ENCODE peak calls at places on chromosomes 7 and 10, in five cellular contexts. One of them, this sample, is unnamed.

GRCh38 chr7:114530074-114530611 is 115.5 kb downstream of the FOXP2 start:
- DNase-seq in IMR-90: peak
- DNase-seq in kidney: no peak
- DNase-seq in foreskin fibroblast: peak
- DNase-seq in fibroblast of pulmonary artery: peak
- DNase-seq in this sample: no peak

GRCh38 chr10:75740541-75740940 is 309.1 kb downstream of the LRMDA start:
- DNase-seq in kidney: no peak
- DNase-seq in foreskin fibroblast: no peak
- DNase-seq in IMR-90: no peak
- DNase-seq in fibroblast of pulmonary artery: no peak
- DNase-seq in this sample: no peak

GRCh38 chr7:50854831-50855230 is 72.1 kb upstream of the GRB10 start:
- DNase-seq in fibroblast of pulmonary artery: no peak
- DNase-seq in kidney: no peak
- DNase-seq in foreskin fibroblast: no peak
- DNase-seq in IMR-90: no peak
- DNase-seq in this sample: no peak

GRCh38 chr7:143256932-143257331 is 6.3 kb upstream of the GSTK1 start:
- DNase-seq in foreskin fibroblast: no peak
- DNase-seq in kidney: no peak
- DNase-seq in IMR-90: no peak
- DNase-seq in fibroblast of pulmonary artery: no peak
- DNase-seq in this sample: no peak

GRCh38 chr10:48523820-48524758 is 80.8 kb downstream of the ARHGAP22 start:
- DNase-seq in foreskin fibroblast: no peak
- DNase-seq in fibroblast of pulmonary artery: peak
- DNase-seq in kidney: no peak
- DNase-seq in IMR-90: no peak
- DNase-seq in this sample: no peak

GRCh38 chr10:24553051-24553612 is 170.6 kb downstream of the ARHGAP21 start:
- DNase-seq in IMR-90: no peak
- DNase-seq in fibroblast of pulmonary artery: no peak
- DNase-seq in foreskin fibroblast: no peak
- DNase-seq in kidney: no peak
- DNase-seq in this sample: no peak

GRCh38 chr7:107725138-107725740 is 18.7 kb upstream of the CBLL1 start:
- DNase-seq in foreskin fibroblast: peak
- DNase-seq in kidney: no peak
- DNase-seq in IMR-90: peak
- DNase-seq in fibroblast of pulmonary artery: peak
- DNase-seq in this sample: peak

GRCh38 chr7:159007308-159008054 is 137.2 kb downstream of the VIPR2 start:
- DNase-seq in kidney: peak
- DNase-seq in foreskin fibroblast: no peak
- DNase-seq in IMR-90: no peak
- DNase-seq in fibroblast of pulmonary artery: no peak
- DNase-seq in this sample: no peak

GRCh38 chr7:75866497-75867389 is 12.1 kb upstream of the RHBDD2 start:
- DNase-seq in IMR-90: peak
- DNase-seq in kidney: peak
- DNase-seq in foreskin fibroblast: no peak
- DNase-seq in fibroblast of pulmonary artery: peak
- DNase-seq in this sample: no peak

GRCh38 chr10:124593431-124593985 is 131.9 kb downstream of the LHPP start:
- DNase-seq in foreskin fibroblast: no peak
- DNase-seq in kidney: peak
- DNase-seq in fibroblast of pulmonary artery: no peak
- DNase-seq in IMR-90: no peak
- DNase-seq in this sample: no peak

GRCh38 chr10:95181731-95182130 is 12.3 kb upstream of the ACSM6 start:
- DNase-seq in IMR-90: peak
- DNase-seq in kidney: no peak
- DNase-seq in foreskin fibroblast: peak
- DNase-seq in fibroblast of pulmonary artery: peak
- DNase-seq in this sample: no peak

GRCh38 chr10:112687647-112688046 is 240.6 kb downstream of the VTI1A start:
- DNase-seq in fibroblast of pulmonary artery: peak
- DNase-seq in IMR-90: peak
- DNase-seq in foreskin fibroblast: peak
- DNase-seq in kidney: no peak
- DNase-seq in this sample: peak

GRCh38 chr7:136136906-136137305 is 159.7 kb upstream of the MTPN start:
- DNase-seq in foreskin fibroblast: no peak
- DNase-seq in IMR-90: no peak
- DNase-seq in fibroblast of pulmonary artery: no peak
- DNase-seq in kidney: no peak
- DNase-seq in this sample: no peak

GRCh38 chr7:69837387-69838068 is 239.3 kb downstream of the AUTS2 start:
- DNase-seq in foreskin fibroblast: no peak
- DNase-seq in IMR-90: no peak
- DNase-seq in kidney: no peak
- DNase-seq in fibroblast of pulmonary artery: peak
- DNase-seq in this sample: no peak

GRCh38 chr7:37081436-37081835 is 357.1 kb upstream of the AOAH start:
- DNase-seq in fibroblast of pulmonary artery: peak
- DNase-seq in kidney: no peak
- DNase-seq in foreskin fibroblast: no peak
- DNase-seq in IMR-90: no peak
- DNase-seq in this sample: no peak

GRCh38 chr7:6162331-6162620 is 110.1 kb downstream of the CYTH3 start:
- DNase-seq in IMR-90: no peak
- DNase-seq in foreskin fibroblast: no peak
- DNase-seq in kidney: peak
- DNase-seq in fibroblast of pulmonary artery: peak
- DNase-seq in this sample: no peak

GRCh38 chr7:146960747-146961416 is 844.3 kb downstream of the CNTNAP2 start:
- DNase-seq in kidney: no peak
- DNase-seq in foreskin fibroblast: no peak
- DNase-seq in IMR-90: no peak
- DNase-seq in fibroblast of pulmonary artery: no peak
- DNase-seq in this sample: no peak

GRCh38 chr7:55140981-55141278 is 122.1 kb downstream of the EGFR start:
- DNase-seq in IMR-90: no peak
- DNase-seq in foreskin fibroblast: no peak
- DNase-seq in kidney: no peak
- DNase-seq in fibroblast of pulmonary artery: no peak
- DNase-seq in this sample: no peak

GRCh38 chr7:107037866-107038598 is 6.5 kb upstream of the PRKAR2B start:
- DNase-seq in kidney: no peak
- DNase-seq in IMR-90: no peak
- DNase-seq in foreskin fibroblast: no peak
- DNase-seq in fibroblast of pulmonary artery: no peak
- DNase-seq in this sample: no peak

GRCh38 chr10:4183761-4184261 is 398.8 kb upstream of the KLF6 start:
- DNase-seq in IMR-90: peak
- DNase-seq in kidney: no peak
- DNase-seq in foreskin fibroblast: peak
- DNase-seq in fibroblast of pulmonary artery: peak
- DNase-seq in this sample: no peak

GRCh38 chr7:101185258-101185839 is 5.3 kb upstream of the NAT16 start:
- DNase-seq in kidney: no peak
- DNase-seq in fibroblast of pulmonary artery: no peak
- DNase-seq in foreskin fibroblast: peak
- DNase-seq in IMR-90: peak
- DNase-seq in this sample: no peak

GRCh38 chr7:44541028-44541869 is at the start of gene NPC1L1:
- DNase-seq in fibroblast of pulmonary artery: no peak
- DNase-seq in kidney: peak
- DNase-seq in IMR-90: no peak
- DNase-seq in foreskin fibroblast: no peak
- DNase-seq in this sample: no peak

GRCh38 chr10:51700228-51700835 is 937 bp upstream of the CSTF2T start:
- DNase-seq in kidney: no peak
- DNase-seq in fibroblast of pulmonary artery: peak
- DNase-seq in IMR-90: no peak
- DNase-seq in foreskin fibroblast: no peak
- DNase-seq in this sample: no peak

GRCh38 chr7:29179110-29179509 is 15.5 kb upstream of the CHN2 start:
- DNase-seq in fibroblast of pulmonary artery: no peak
- DNase-seq in foreskin fibroblast: no peak
- DNase-seq in IMR-90: no peak
- DNase-seq in kidney: no peak
- DNase-seq in this sample: no peak

GRCh38 chr7:75987026-75987804 is 7.2 kb downstream of the TMEM120A start:
- DNase-seq in kidney: peak
- DNase-seq in fibroblast of pulmonary artery: no peak
- DNase-seq in foreskin fibroblast: no peak
- DNase-seq in IMR-90: no peak
- DNase-seq in this sample: no peak

GRCh38 chr7:128781126-128781525 is 5.5 kb upstream of the OPN1SW start:
- DNase-seq in kidney: no peak
- DNase-seq in foreskin fibroblast: peak
- DNase-seq in fibroblast of pulmonary artery: peak
- DNase-seq in IMR-90: peak
- DNase-seq in this sample: peak

GRCh38 chr7:44309271-44310091 is 15.9 kb downstream of the CAMK2B start:
- DNase-seq in fibroblast of pulmonary artery: peak
- DNase-seq in kidney: peak
- DNase-seq in IMR-90: peak
- DNase-seq in foreskin fibroblast: peak
- DNase-seq in this sample: no peak

GRCh38 chr7:29764227-29764626 is 42.1 kb upstream of the WIPF3 start:
- DNase-seq in kidney: no peak
- DNase-seq in IMR-90: no peak
- DNase-seq in foreskin fibroblast: no peak
- DNase-seq in fibroblast of pulmonary artery: no peak
- DNase-seq in this sample: no peak

GRCh38 chr10:129120441-129120840 is 346.6 kb upstream of the MGMT start:
- DNase-seq in fibroblast of pulmonary artery: no peak
- DNase-seq in foreskin fibroblast: no peak
- DNase-seq in kidney: no peak
- DNase-seq in IMR-90: no peak
- DNase-seq in this sample: no peak

GRCh38 chr10:131753336-131753735 is 147.5 kb upstream of the PPP2R2D start:
- DNase-seq in fibroblast of pulmonary artery: no peak
- DNase-seq in kidney: no peak
- DNase-seq in foreskin fibroblast: no peak
- DNase-seq in IMR-90: no peak
- DNase-seq in this sample: no peak

GRCh38 chr10:43771675-43772074 is 123.0 kb upstream of the ZNF32 start:
- DNase-seq in foreskin fibroblast: no peak
- DNase-seq in kidney: no peak
- DNase-seq in IMR-90: no peak
- DNase-seq in fibroblast of pulmonary artery: no peak
- DNase-seq in this sample: no peak

GRCh38 chr7:41420421-41420820 is 282.5 kb downstream of the INHBA start:
- DNase-seq in IMR-90: no peak
- DNase-seq in foreskin fibroblast: no peak
- DNase-seq in fibroblast of pulmonary artery: no peak
- DNase-seq in kidney: no peak
- DNase-seq in this sample: no peak

GRCh38 chr10:15227611-15228372 is 59.3 kb upstream of the NMT2 start:
- DNase-seq in fibroblast of pulmonary artery: peak
- DNase-seq in kidney: no peak
- DNase-seq in foreskin fibroblast: peak
- DNase-seq in IMR-90: peak
- DNase-seq in this sample: peak

GRCh38 chr10:73183882-73184281 is 16.0 kb downstream of the FAM149B1 start:
- DNase-seq in IMR-90: peak
- DNase-seq in foreskin fibroblast: peak
- DNase-seq in kidney: no peak
- DNase-seq in fibroblast of pulmonary artery: peak
- DNase-seq in this sample: peak

GRCh38 chr10:89702121-89702480 is 711 bp downstream of the KIF20B start:
- DNase-seq in fibroblast of pulmonary artery: no peak
- DNase-seq in IMR-90: peak
- DNase-seq in foreskin fibroblast: no peak
- DNase-seq in kidney: no peak
- DNase-seq in this sample: no peak

GRCh38 chr7:21777916-21778315 is 167.8 kb downstream of the CDCA7L start:
- DNase-seq in foreskin fibroblast: no peak
- DNase-seq in IMR-90: no peak
- DNase-seq in kidney: no peak
- DNase-seq in fibroblast of pulmonary artery: no peak
- DNase-seq in this sample: no peak

GRCh38 chr10:64091889-64092288 is 570.7 kb downstream of the REEP3 start:
- DNase-seq in fibroblast of pulmonary artery: peak
- DNase-seq in IMR-90: no peak
- DNase-seq in foreskin fibroblast: no peak
- DNase-seq in kidney: no peak
- DNase-seq in this sample: no peak
- TF ChIP-seq CTCF in fibroblast of pulmonary artery: no peak
- TF ChIP-seq CTCF in IMR-90: peak
- TF ChIP-seq CTCF in foreskin fibroblast: no peak
- TF ChIP-seq CTCF in kidney: peak
- TF ChIP-seq CTCF in this sample: no peak

GRCh38 chr10:102652170-102652926 is 8.1 kb downstream of the TRIM8 start:
- DNase-seq in kidney: peak
- DNase-seq in IMR-90: no peak
- DNase-seq in fibroblast of pulmonary artery: no peak
- DNase-seq in foreskin fibroblast: no peak
- DNase-seq in this sample: no peak

GRCh38 chr10:102648889-102649752 is 4.8 kb downstream of the TRIM8 start:
- DNase-seq in kidney: peak
- DNase-seq in IMR-90: no peak
- DNase-seq in foreskin fibroblast: no peak
- DNase-seq in fibroblast of pulmonary artery: no peak
- DNase-seq in this sample: no peak

GRCh38 chr10:102650655-102651454 is 6.6 kb downstream of the TRIM8 start:
- DNase-seq in kidney: peak
- DNase-seq in fibroblast of pulmonary artery: no peak
- DNase-seq in foreskin fibroblast: no peak
- DNase-seq in IMR-90: no peak
- DNase-seq in this sample: no peak

GRCh38 chr10:102649770-102650654 is 5.7 kb downstream of the TRIM8 start:
- DNase-seq in kidney: peak
- DNase-seq in foreskin fibroblast: no peak
- DNase-seq in fibroblast of pulmonary artery: no peak
- DNase-seq in IMR-90: no peak
- DNase-seq in this sample: no peak

GRCh38 chr10:102651455-102652169 is 7.3 kb downstream of the TRIM8 start:
- DNase-seq in IMR-90: no peak
- DNase-seq in foreskin fibroblast: no peak
- DNase-seq in fibroblast of pulmonary artery: no peak
- DNase-seq in kidney: peak
- DNase-seq in this sample: no peak
- H3K4me3 ChIP-seq in IMR-90: no peak
- H3K4me3 ChIP-seq in foreskin fibroblast: no peak
- H3K4me3 ChIP-seq in fibroblast of pulmonary artery: no peak
- H3K4me3 ChIP-seq in kidney: peak
- H3K4me3 ChIP-seq in this sample: no peak

GRCh38 chr10:62804384-62805138 is at the start of gene ADO:
- DNase-seq in foreskin fibroblast: peak
- DNase-seq in kidney: peak
- DNase-seq in IMR-90: peak
- DNase-seq in fibroblast of pulmonary artery: peak
- DNase-seq in this sample: peak
- TF ChIP-seq CTCF in foreskin fibroblast: no peak
- TF ChIP-seq CTCF in kidney: no peak
- TF ChIP-seq CTCF in IMR-90: no peak
- TF ChIP-seq CTCF in fibroblast of pulmonary artery: no peak
- TF ChIP-seq CTCF in this sample: no peak

GRCh38 chr10:100340948-100341847 is 5.8 kb upstream of the SCD start:
- DNase-seq in fibroblast of pulmonary artery: no peak
- DNase-seq in foreskin fibroblast: no peak
- DNase-seq in IMR-90: no peak
- DNase-seq in kidney: no peak
- DNase-seq in this sample: no peak
- H3K4me3 ChIP-seq in fibroblast of pulmonary artery: no peak
- H3K4me3 ChIP-seq in foreskin fibroblast: no peak
- H3K4me3 ChIP-seq in IMR-90: no peak
- H3K4me3 ChIP-seq in kidney: no peak
- H3K4me3 ChIP-seq in this sample: no peak